ENCODE peak calls at places on chromosomes 16 and 17, in seven cellular contexts. A is CD8-positive, alpha-beta T cell; V is ovary; C is thyroid gland; B is cardiac muscle cell; T is mesothelial cell of epicardium; Z is choroid plexus epithelial cell. S is an unnamed sample.

GRCh38 chr17:4588862-4589625 is 4.7 kb downstream of the SMTNL2 start:
- DNase-seq in A (no peak), V (no peak), C (no peak), B (no peak), T (no peak), Z (no peak), S (no peak)

GRCh38 chr17:79356839-79357447 is 253.9 kb downstream of the RBFOX3 start:
- DNase-seq in A (no peak), V (no peak), C (peak), B (no peak), T (no peak), Z (no peak), S (no peak)

GRCh38 chr17:5580367-5580766 is 3.9 kb downstream of the NLRP1 start:
- DNase-seq in A (no peak), V (no peak), C (no peak), B (peak), T (no peak), Z (peak), S (no peak)

GRCh38 chr17:60129164-60129563 is 20.6 kb upstream of the CA4 start:
- DNase-seq in A (no peak), V (no peak), C (no peak), B (no peak), T (no peak), Z (no peak), S (no peak)

GRCh38 chr16:80680046-80680445 is 124.4 kb downstream of the CDYL2 start:
- DNase-seq in A (no peak), V (no peak), C (no peak), B (no peak), T (no peak), Z (no peak), S (no peak)

GRCh38 chr17:68356520-68356919 is 65.2 kb downstream of the ARSG start:
- DNase-seq in A (peak), V (no peak), C (no peak), B (no peak), T (no peak), Z (peak), S (no peak)

GRCh38 chr16:81861915-81862314 is 82.8 kb downstream of the PLCG2 start:
- DNase-seq in A (no peak), V (no peak), C (no peak), B (no peak), T (no peak), Z (no peak), S (peak)

GRCh38 chr17:40547079-40547784 is 18.0 kb downstream of the CCR7 start:
- DNase-seq in A (peak), V (no peak), C (no peak), B (no peak), T (no peak), Z (no peak), S (peak)

GRCh38 chr17:33049781-33050414 is 58.3 kb downstream of the SPACA3 start:
- DNase-seq in A (peak), V (no peak), C (peak), B (peak), T (no peak), Z (peak), S (no peak)

GRCh38 chr17:6775871-6776405 is at the start of gene FBXO39:
- DNase-seq in A (no peak), V (no peak), C (no peak), B (peak), T (no peak), Z (no peak), S (no peak)

GRCh38 chr16:15691046-15691445 is 41.0 kb downstream of the NDE1 start:
- DNase-seq in A (no peak), V (no peak), C (no peak), B (no peak), T (no peak), Z (no peak), S (no peak)

GRCh38 chr17:35350493-35350892 is 22.9 kb downstream of the SLFN11 start:
- DNase-seq in A (no peak), V (no peak), C (no peak), B (no peak), T (no peak), Z (no peak), S (no peak)

DNA sequence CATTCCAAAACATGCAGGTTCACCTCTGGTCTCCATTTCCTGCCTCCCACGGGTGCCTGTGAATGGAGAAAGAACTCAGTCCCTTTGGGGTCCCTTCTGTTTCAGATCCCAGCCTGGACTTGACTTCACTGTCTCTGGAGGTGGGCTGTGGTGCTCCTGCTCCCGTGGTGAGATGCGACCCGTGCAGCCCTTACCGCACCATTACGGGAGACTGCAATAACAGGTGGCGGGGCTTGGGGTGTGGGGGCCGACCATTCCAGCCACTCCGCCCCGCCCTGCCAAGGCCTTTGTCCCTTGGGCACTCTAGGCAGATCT is 10.5 kb downstream of the LPO start:
- DNase-seq in A (no peak), V (no peak), C (no peak), B (no peak), T (no peak), Z (no peak), S (peak)
- TF ChIP-seq CTCF in A (no peak), V (no peak), C (no peak), B (no peak), T (no peak), Z (no peak), S (no peak)

GRCh38 chr16:85554791-85555548 is 58.2 kb upstream of the GSE1 start:
- DNase-seq in A (peak), V (peak), C (peak), B (peak), T (no peak), Z (peak), S (peak)

GRCh38 chr16:85552980-85553435 is 60.1 kb upstream of the GSE1 start:
- DNase-seq in A (no peak), V (no peak), C (no peak), B (no peak), T (no peak), Z (no peak), S (no peak)

GRCh38 chr16:85554114-85554790 is 58.9 kb upstream of the GSE1 start:
- DNase-seq in A (peak), V (peak), C (peak), B (peak), T (no peak), Z (peak), S (peak)

GRCh38 chr16:85551319-85551978 is 61.7 kb upstream of the GSE1 start:
- DNase-seq in A (no peak), V (no peak), C (no peak), B (no peak), T (no peak), Z (no peak), S (no peak)

DNA sequence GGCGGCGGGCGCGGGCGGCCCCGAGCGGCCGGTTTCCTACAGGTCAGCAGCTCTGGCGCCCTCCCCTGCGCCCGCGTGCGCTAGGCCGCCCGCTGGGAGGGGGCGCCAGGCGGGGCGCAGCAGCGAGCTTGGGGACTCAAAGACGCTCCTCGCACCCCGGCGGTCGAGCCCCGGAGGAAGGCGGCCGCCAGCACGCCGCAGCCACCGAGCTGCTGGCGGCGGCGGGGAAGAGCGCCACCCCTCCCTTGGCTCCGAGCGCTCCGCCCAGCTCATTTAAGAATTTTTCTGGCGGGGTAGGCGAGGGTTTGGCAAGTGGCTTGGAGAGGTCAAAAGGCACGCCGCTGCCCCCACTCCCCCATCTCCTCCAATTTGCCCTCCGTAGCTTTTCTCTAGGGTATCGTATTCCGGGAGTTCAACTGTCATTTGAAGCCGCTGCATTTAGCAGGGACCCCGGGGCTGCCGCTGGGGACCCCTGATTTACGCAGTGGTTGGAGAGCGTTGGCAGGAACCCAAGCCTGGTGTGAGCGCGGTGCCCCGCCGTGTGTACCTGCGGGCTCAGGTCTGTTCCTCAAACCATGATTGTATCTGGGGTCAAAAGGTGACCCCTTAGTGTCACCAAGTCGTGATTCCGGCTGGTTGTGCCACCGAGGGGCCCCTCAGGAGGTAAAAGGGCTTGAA is 59.5 kb upstream of the GSE1 start:
- DNase-seq in A (peak), V (peak), C (peak), B (peak), T (no peak), Z (peak), S (no peak)
- TF ChIP-seq CTCF in A (no peak), V (no peak), C (no peak), B (peak), T (no peak), Z (no peak), S (no peak)

DNA sequence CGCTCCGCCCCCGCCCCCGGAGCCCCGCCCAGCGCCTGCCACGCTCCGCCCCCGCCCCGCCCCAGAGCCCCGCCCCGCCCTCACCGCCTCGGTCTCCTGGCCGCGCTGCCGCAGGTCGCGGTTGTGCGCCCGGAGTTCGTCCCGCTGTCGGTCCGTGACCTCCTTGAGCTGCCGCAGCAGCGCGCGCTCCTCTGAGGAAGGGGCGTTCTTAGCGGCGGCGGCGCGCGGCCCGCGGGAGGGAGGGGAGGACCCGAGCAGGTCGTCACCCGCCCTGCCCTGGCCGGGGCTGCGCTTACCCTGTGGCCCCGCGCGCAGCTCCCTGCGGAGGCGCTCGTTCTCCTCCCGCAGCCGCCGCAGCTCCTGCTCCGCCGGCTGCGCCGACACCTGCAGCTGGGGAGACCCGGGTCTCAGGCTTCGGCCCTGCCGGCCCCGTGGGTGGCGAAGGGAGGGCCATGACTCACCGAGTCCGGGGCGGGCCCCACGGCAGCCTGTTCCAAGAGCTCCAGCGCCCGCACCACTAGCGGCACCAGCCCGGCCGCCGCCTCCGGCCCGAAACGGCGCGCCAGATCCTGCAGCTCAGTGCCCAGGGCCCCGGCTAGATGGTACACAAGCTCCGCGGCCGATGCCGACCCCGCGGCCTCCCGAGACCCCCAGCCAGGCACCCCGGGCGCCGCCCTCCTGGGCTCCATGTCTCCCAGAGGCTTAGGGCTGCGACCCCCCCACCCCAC is 386 bp downstream of the RILP start:
- DNase-seq in A (peak), V (peak), C (peak), B (peak), T (peak), Z (peak), S (peak)
- TF ChIP-seq CTCF in A (no peak), V (peak), C (no peak), B (no peak), T (no peak), Z (no peak), S (no peak)

GRCh38 chr16:65339062-65339461 is 217.2 kb upstream of the CDH11 start:
- DNase-seq in A (no peak), V (no peak), C (no peak), B (no peak), T (no peak), Z (no peak), S (no peak)

GRCh38 chr16:65343556-65343955 is 221.7 kb upstream of the CDH11 start:
- DNase-seq in A (no peak), V (no peak), C (no peak), B (no peak), T (no peak), Z (no peak), S (no peak)

GRCh38 chr16:65342231-65342866 is 220.5 kb upstream of the CDH11 start:
- DNase-seq in A (no peak), V (no peak), C (no peak), B (no peak), T (no peak), Z (no peak), S (no peak)
- TF ChIP-seq CTCF in A (no peak), V (no peak), C (no peak), B (peak), T (no peak), Z (no peak), S (no peak)

DNA sequence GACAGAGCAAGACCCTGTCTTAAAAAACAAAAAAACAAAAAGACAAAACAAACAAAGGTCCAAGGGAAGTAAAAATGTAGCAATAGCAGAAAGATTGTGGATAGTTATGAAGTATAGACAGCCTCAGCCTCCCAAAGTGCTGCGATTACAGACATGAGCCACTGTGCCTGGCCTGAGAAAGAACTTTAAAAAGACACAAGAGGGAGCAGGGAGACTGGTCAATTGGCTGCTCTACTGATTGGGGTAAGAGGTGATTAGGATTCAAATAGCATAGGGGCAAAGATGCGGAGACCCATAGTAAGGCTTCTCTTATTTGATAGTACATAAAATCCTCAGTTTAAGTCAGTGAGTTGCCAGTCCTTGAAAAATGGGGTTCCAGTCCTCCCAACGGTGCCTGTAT is 518.2 kb upstream of the GOT2 start:
- DNase-seq in A (no peak), V (no peak), C (no peak), B (no peak), T (no peak), Z (no peak), S (no peak)
- TF ChIP-seq CTCF in A (no peak), V (no peak), C (no peak), B (no peak), T (no peak), Z (no peak), S (no peak)